ENCODE peak calls at places on chromosome 12, in seven cellular contexts. F, V, Y, H, A, B and P are unnamed samples.

GRCh38 chr12:53205747-53206146 is 1.3 kb downstream of the ITGB7 start:
- DNase-seq in F (no peak), V (peak; percentile 74), Y (peak; percentile 82), H (no peak), A (peak; percentile 70), B (no peak), P (peak; percentile 91)

GRCh38 chr12:123056053-123056452 is 75.6 kb downstream of the ARL6IP4 start:
- DNase-seq in F (no peak), V (no peak), Y (no peak), H (no peak), A (no peak), B (no peak), P (peak; percentile 54)

GRCh38 chr12:121366063-121366459 is 13.8 kb upstream of the ANAPC5 start:
- DNase-seq in F (no peak), V (no peak), Y (no peak), H (no peak), A (no peak), B (no peak), P (no peak)

GRCh38 chr12:63319386-63319785 is 168.4 kb upstream of the AVPR1A start:
- DNase-seq in F (no peak), V (no peak), Y (no peak), H (peak; percentile 16), A (peak; percentile 94), B (no peak), P (no peak)

GRCh38 chr12:8668441-8668840 is 5.8 kb upstream of the MFAP5 start:
- DNase-seq in F (no peak), V (no peak), Y (no peak), H (no peak), A (no peak), B (no peak), P (no peak)

GRCh38 chr12:67482751-67483661 is 165.5 kb upstream of the DYRK2 start:
- DNase-seq in F (no peak), V (peak; percentile 91), Y (peak; percentile 62), H (no peak), A (peak; percentile 66), B (peak; percentile 91), P (peak; percentile 24)

GRCh38 chr12:78698747-78699146 is 165.8 kb upstream of the SYT1 start:
- DNase-seq in F (no peak), V (no peak), Y (no peak), H (no peak), A (peak; percentile 76), B (no peak), P (peak; percentile 24)

GRCh38 chr12:58412466-58412865 is 471.1 kb downstream of the ATP23 start:
- DNase-seq in F (no peak), V (no peak), Y (peak; percentile 85), H (no peak), A (no peak), B (no peak), P (peak; percentile 13)

GRCh38 chr12:14260011-14260993 is 105.2 kb upstream of the ATF7IP start:
- DNase-seq in F (peak; percentile 95), V (no peak), Y (peak; percentile 97), H (peak; percentile 98), A (peak; percentile 92), B (peak; percentile 90), P (peak; percentile 93)

GRCh38 chr12:123671876-123672275 is 963 bp downstream of the TCTN2 start:
- DNase-seq in F (no peak), V (no peak), Y (no peak), H (no peak), A (peak; percentile 7), B (no peak), P (peak; percentile 64)

GRCh38 chr12:46219892-46220655 is 48.8 kb downstream of the SLC38A1 start:
- DNase-seq in F (no peak), V (peak; percentile 75), Y (peak; percentile 81), H (no peak), A (peak; percentile 71), B (no peak), P (peak; percentile 81)

GRCh38 chr12:17383321-17383720 is 706.7 kb downstream of the RERGL start:
- DNase-seq in F (no peak), V (no peak), Y (no peak), H (no peak), A (no peak), B (no peak), P (no peak)

GRCh38 chr12:105524961-105525360 is 194.5 kb downstream of the C12orf75 start:
- DNase-seq in F (no peak), V (no peak), Y (no peak), H (no peak), A (no peak), B (no peak), P (peak; percentile 11)

GRCh38 chr12:86233126-86233525 is 23.1 kb downstream of the MGAT4C start:
- DNase-seq in F (no peak), V (no peak), Y (peak; percentile 24), H (no peak), A (peak; percentile 66), B (no peak), P (no peak)

GRCh38 chr12:91395628-91396027 is 213.0 kb upstream of the DCN start:
- DNase-seq in F (no peak), V (no peak), Y (no peak), H (no peak), A (no peak), B (no peak), P (no peak)

GRCh38 chr12:77032406-77032805 is 33.0 kb downstream of the E2F7 start:
- DNase-seq in F (no peak), V (no peak), Y (no peak), H (no peak), A (peak; percentile 95), B (no peak), P (peak; percentile 46)

GRCh38 chr12:15899282-15899870 is 11.8 kb upstream of the DERA start:
- DNase-seq in F (no peak), V (no peak), Y (peak; percentile 36), H (peak; percentile 50), A (peak; percentile 34), B (no peak), P (peak; percentile 32)

GRCh38 chr12:58765653-58766554 is 154.4 kb downstream of the LRIG3 start:
- DNase-seq in F (no peak), V (no peak), Y (no peak), H (no peak), A (no peak), B (no peak), P (no peak)

GRCh38 chr12:111438501-111438900 is 32.8 kb downstream of the SH2B3 start:
- DNase-seq in F (no peak), V (peak; percentile 85), Y (peak; percentile 61), H (peak; percentile 37), A (peak; percentile 82), B (peak; percentile 89), P (peak; percentile 60)

GRCh38 chr12:108004368-108004767 is 124.7 kb upstream of the WSCD2 start:
- DNase-seq in F (no peak), V (no peak), Y (no peak), H (peak; percentile 74), A (peak; percentile 29), B (no peak), P (no peak)

GRCh38 chr12:62640910-62641448 is 174.4 kb downstream of the MON2 start:
- DNase-seq in F (no peak), V (no peak), Y (peak; percentile 52), H (no peak), A (no peak), B (no peak), P (peak; percentile 59)

GRCh38 chr12:61536117-61536516 is 724.1 kb upstream of the USP15 start:
- DNase-seq in F (no peak), V (no peak), Y (no peak), H (no peak), A (no peak), B (no peak), P (no peak)

GRCh38 chr12:61536525-61536924 is 723.7 kb upstream of the USP15 start:
- DNase-seq in F (no peak), V (no peak), Y (no peak), H (no peak), A (peak; percentile 35), B (no peak), P (no peak)

DNA sequence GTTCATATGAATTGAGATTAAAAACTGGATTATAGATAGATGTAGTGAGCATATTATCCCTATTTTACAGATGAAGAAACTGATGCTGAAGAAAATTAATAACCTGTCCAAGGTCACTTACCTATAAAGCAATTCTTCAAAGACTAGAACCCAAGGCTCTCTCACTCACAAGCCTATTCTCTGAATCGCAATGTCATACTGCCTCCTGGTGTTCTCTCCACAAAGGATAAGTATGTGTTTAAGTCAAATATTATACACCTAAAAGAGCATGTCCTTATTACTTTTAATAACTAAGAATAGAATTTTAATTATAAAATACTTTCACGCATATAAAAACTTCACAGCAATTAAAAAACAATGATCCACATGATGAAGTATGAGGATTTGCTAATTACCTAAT is 721.3 kb upstream of the USP15 start:
- DNase-seq in F (no peak), V (no peak), Y (no peak), H (peak; percentile 70), A (peak; percentile 54), B (no peak), P (peak; percentile 0)
- TF ChIP-seq CTCF in F (no peak), V (no peak), Y (no peak), H (peak; percentile 76), A (peak; percentile 42), B (no peak), P (no peak)

GRCh38 chr12:119180380-119181040 is 1.8 kb downstream of the HSPB8 start:
- DNase-seq in F (no peak), V (no peak), Y (peak; percentile 72), H (no peak), A (peak; percentile 29), B (peak; percentile 76), P (peak; percentile 68)
- H3K4me3 ChIP-seq in F (peak overlapping the region; percentile 77), V (no peak overlapping the region), Y (peak overlapping the region; percentile 60), H (peak overlapping the region; percentile 6), A (peak overlapping the region; percentile 42), B (peak overlapping the region; percentile 47), P (peak overlapping the region; percentile 3)

GRCh38 chr12:100279159-100279558 is 12.2 kb downstream of the SCYL2 start:
- DNase-seq in F (no peak), V (no peak), Y (no peak), H (peak; percentile 34), A (no peak), B (no peak), P (no peak)

DNA sequence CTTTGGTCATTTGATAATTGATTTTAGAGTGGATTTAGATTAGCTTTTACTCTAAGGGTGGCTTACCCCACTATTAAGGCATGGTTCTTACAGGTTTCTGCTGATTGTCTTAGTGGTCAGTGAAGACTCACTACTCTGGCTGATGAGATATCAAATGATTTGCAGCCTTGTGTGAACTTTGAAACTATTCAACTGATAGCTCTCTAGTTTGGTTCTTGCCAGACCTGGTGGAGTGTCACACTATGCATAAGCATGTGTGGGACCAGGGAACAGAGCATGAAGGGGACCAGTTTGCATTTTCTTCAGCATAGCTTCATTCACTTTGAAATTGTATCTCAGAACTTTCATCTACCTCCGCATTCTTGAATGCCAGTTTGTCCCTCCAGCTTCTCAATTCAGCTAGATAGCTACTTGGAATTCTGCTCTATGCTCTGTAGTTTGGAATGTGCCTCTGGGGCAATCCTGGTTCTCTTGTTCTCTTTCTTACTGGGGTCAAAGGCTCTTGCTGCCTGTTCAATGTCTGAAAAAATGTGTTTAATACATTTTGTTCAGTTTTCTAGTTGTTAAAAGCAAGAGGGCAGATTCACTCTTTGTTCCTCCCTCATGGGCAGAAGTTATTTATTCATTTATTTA is 12.8 kb downstream of the SCYL2 start:
- DNase-seq in F (no peak), V (no peak), Y (peak; percentile 13), H (peak; percentile 70), A (no peak), B (no peak), P (no peak)
- TF ChIP-seq CTCF in F (no peak), V (no peak), Y (no peak), H (no peak), A (no peak), B (no peak), P (no peak)

DNA sequence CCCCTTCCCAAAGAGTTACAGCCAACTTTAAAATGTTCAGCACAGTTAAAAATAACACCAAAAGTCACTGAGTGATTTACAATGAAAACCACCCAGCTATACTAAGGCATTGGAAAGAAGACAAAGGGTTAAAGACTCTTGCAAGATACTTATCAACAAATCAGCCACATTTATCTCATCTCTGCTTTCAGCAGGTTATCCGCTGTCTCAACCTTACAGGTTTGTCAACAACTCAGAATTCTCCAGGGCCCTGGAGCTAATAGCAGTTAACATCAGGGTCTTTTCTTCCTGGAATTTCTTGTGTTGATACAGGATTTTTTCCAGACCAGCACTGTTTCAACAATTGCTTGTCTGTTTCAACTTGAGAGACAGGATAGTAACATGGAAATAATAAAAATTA is 3.6 kb downstream of the PKP2 start:
- DNase-seq in F (no peak), V (no peak), Y (no peak), H (peak; percentile 67), A (no peak), B (no peak), P (no peak)
- H3K4me3 ChIP-seq in F (no peak overlapping the region), V (no peak overlapping the region), Y (no peak overlapping the region), H (peak overlapping the region; percentile 22), A (no peak overlapping the region), B (no peak overlapping the region), P (no peak overlapping the region)